ENCODE peak calls at places on chromosomes 16 and 17, in five cellular contexts. Q is PC-9, J is keratinocyte, M is esophagus squamous epithelium, Y is coronary artery. R is an unnamed sample.

GRCh38 chr17:61498042-61498441 is 45.8 kb downstream of the TBX4 start:
- DNase-seq in Q (no peak), J (no peak), M (no peak), Y (no peak), R (no peak)

GRCh38 chr17:45792995-45793755 is 9.1 kb downstream of the CRHR1 start:
- DNase-seq in Q (no peak), J (no peak), M (no peak), Y (no peak), R (no peak)

GRCh38 chr17:34255841-34256240 is 756 bp downstream of the CCL2 start:
- DNase-seq in Q (no peak), J (no peak), M (no peak), Y (no peak), R (no peak)

GRCh38 chr16:9139965-9140364 is 48.5 kb downstream of the HAPSTR1 start:
- DNase-seq in Q (no peak), J (no peak), M (no peak), Y (no peak), R (no peak)

GRCh38 chr16:83530293-83530692 is 277.5 kb upstream of the HSBP1 start:
- DNase-seq in Q (no peak), J (no peak), M (no peak), Y (no peak), R (no peak)

GRCh38 chr16:27768651-27769270 is 218.8 kb downstream of the KATNIP start:
- DNase-seq in Q (no peak), J (no peak), M (no peak), Y (no peak), R (no peak)

GRCh38 chr17:78532922-78533640 is 44.1 kb downstream of the DNAH17 start:
- DNase-seq in Q (peak), J (peak), M (no peak), Y (no peak), R (peak)

GRCh38 chr16:24748242-24748641 is 18.8 kb downstream of the TNRC6A start:
- DNase-seq in Q (peak), J (no peak), M (no peak), Y (no peak), R (peak)

GRCh38 chr17:50208611-50209061 is 7.2 kb upstream of the COL1A1 start:
- DNase-seq in Q (no peak), J (no peak), M (no peak), Y (peak), R (no peak)

GRCh38 chr17:50817142-50817751 is 18.1 kb upstream of the WFIKKN2 start:
- DNase-seq in Q (no peak), J (no peak), M (no peak), Y (no peak), R (no peak)

GRCh38 chr17:61309857-61310256 is 89.8 kb upstream of the TBX2 start:
- DNase-seq in Q (no peak), J (no peak), M (no peak), Y (no peak), R (peak)

GRCh38 chr16:50509521-50510341 is 38.5 kb upstream of the NKD1 start:
- DNase-seq in Q (no peak), J (no peak), M (no peak), Y (no peak), R (no peak)

GRCh38 chr16:11359370-11359769 is 14.1 kb downstream of the RMI2 start:
- DNase-seq in Q (peak), J (peak), M (no peak), Y (no peak), R (peak)

GRCh38 chr17:8289103-8289397 is 580 bp downstream of the RANGRF start:
- DNase-seq in Q (no peak), J (no peak), M (no peak), Y (no peak), R (no peak)

GRCh38 chr17:82126479-82127314 is 28.7 kb upstream of the FASN start:
- DNase-seq in Q (no peak), J (no peak), M (no peak), Y (no peak), R (no peak)

GRCh38 chr16:78640886-78641285 is 541.4 kb downstream of the WWOX start:
- DNase-seq in Q (no peak), J (no peak), M (no peak), Y (no peak), R (no peak)

DNA sequence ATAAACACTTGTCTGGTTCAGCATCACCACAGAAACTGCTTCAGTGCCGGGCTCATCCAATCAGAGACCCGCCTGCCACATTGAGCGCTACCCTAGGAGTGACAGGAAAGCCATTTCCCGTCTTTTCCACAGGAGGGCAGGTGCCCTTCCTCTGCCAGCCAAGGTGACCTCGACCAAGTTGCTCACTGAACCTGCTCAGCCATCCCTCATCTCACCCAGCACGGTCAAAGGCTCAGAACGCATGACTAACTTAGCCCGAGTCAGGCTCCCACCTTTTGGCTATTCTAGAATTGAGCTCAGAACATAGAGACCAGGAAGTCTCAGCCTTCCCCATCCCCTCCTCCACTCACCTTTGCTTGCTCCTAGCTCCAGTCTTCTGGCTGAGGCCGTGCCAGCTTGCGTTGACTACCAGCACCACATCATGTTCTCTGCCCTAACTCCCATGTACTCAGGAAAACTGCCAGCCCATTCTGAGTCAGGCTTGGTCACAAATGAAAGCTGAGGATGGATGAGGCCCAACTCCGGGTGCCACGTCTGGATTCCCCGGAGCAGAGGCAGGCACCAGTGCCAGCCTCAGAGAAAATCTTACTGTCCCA is 15.6 kb downstream of the MRPS23 start:
- DNase-seq in Q (no peak), J (no peak), M (no peak), Y (peak), R (peak)
- H3K27ac ChIP-seq in Q (no peak), J (no peak), M (peak), Y (peak), R (peak)

DNA sequence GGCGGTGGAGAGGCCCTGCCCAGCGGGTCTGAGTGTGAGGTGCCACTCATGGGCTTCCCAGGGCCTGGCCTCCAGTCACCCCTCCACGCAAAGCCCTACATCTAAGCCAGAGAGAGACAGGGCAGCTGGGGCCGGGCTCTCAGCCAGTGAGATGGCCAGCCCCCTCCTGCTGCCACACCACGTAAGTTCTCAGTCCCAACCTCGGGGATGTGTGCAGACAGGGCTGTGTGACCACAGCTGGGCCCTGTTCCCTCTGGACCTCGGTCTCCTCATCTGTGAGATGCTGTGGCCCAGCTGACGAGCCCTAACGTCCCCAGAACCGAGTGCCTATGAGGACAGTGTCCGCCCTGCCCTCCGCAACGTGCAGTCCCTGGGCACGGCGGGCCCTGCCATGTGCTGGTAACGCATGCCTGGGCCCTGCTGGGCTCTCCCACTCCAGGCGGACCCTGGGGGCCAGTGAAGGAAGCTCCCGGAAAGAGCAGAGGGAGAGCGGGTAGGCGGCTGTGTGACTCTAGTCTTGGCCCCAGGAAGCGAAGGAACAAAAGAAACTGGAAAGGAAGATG is 11.2 kb downstream of the VASN start:
- DNase-seq in Q (no peak), J (no peak), M (no peak), Y (no peak), R (no peak)
- H3K27ac ChIP-seq in Q (no peak), J (no peak), M (no peak), Y (peak), R (no peak)

GRCh38 chr16:740459-740763 is 386 bp downstream of the CIAO3 start:
- DNase-seq in Q (no peak), J (no peak), M (no peak), Y (no peak), R (no peak)
- H3K27ac ChIP-seq in Q (no peak), J (peak), M (peak), Y (peak), R (peak)

GRCh38 chr16:72938426-72939164 is 109.3 kb downstream of the ZFHX3 start:
- DNase-seq in Q (no peak), J (no peak), M (no peak), Y (peak), R (no peak)
- H3K27ac ChIP-seq in Q (no peak), J (no peak), M (peak), Y (peak), R (peak)

DNA sequence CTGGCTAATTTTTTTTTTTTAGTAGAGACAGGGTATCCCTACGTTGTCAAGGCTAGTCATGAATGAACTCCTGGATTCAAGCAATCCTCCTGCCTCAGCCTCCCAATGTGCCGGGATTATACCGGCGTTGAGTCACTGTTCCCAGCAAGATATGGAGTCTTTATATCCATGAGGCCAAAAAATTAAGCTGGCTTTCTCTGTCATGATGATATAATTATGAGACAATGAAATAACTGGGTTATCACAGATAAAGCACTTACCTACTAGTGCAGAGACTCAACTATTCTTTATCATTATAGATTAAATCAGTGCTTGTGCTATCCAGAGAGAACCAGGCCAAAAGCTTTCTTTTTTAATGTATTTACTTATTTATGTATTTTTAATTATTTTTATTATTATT is 36.2 kb downstream of the SMG6 start:
- DNase-seq in Q (no peak), J (no peak), M (no peak), Y (no peak), R (no peak)
- H3K27ac ChIP-seq in Q (no peak), J (no peak), M (no peak), Y (no peak), R (no peak)

DNA sequence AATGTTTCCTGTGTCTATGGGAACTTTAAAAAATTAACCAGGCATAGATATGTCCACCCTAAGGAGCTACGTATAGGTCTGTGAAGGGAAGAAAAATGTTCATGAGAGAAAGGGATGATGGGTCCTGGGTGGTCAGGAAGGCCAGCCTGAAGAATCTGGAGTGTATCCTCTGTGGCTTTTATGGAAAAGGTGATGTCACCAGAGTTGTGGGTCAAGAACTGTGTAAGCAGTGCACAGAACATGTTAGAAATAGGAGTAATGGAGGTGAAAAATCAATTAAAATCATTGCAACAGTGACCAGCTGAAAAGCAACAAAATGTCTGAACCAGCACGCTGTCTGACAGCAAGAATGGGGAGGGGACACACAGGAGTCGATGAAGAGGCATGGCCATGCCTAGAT is 68.5 kb downstream of the USP31 start:
- DNase-seq in Q (no peak), J (no peak), M (no peak), Y (no peak), R (no peak)
- H3K27ac ChIP-seq in Q (no peak), J (no peak), M (no peak), Y (no peak), R (peak)

GRCh38 chr17:41656249-41657023 is 32.1 kb upstream of the KRT17 start:
- DNase-seq in Q (no peak), J (no peak), M (no peak), Y (no peak), R (no peak)
- H3K27ac ChIP-seq in Q (peak), J (peak), M (peak), Y (no peak), R (peak)

GRCh38 chr17:31283841-31284240 is 13.2 kb downstream of the OMG start:
- DNase-seq in Q (no peak), J (no peak), M (no peak), Y (no peak), R (no peak)
- H3K27ac ChIP-seq in Q (no peak), J (no peak), M (no peak), Y (no peak), R (no peak)